ENCODE peak calls at places on chromosomes 3 and 15, in ten cellular contexts. W is GM04503, Y is iPS DF 19.7, H is AG08396, Z is iris pigment epithelial cell, Q is DMS153, I is Caki2, M is GM13976, X is cerebellar cortex, F is iPS-NIHi11. D is an unnamed sample.

GRCh38 chr3:175404026-175404425 is 544.9 kb downstream of the NAALADL2 start:
- DNase-seq in Y (no peak), H (no peak), W (no peak), I (no peak), F (no peak), X (no peak), Z (peak; percentile 79), M (no peak), Q (no peak), D (peak; percentile 47)

GRCh38 chr3:25478964-25479726 is 51.1 kb downstream of the RARB start:
- DNase-seq in Y (no peak), Q (no peak), F (no peak), W (no peak), Z (peak; percentile 53), I (no peak), X (no peak), H (no peak), M (no peak), D (no peak)

GRCh38 chr3:33317963-33318708 is 40.9 kb downstream of the FBXL2 start:
- DNase-seq in H (no peak), Q (no peak), Y (no peak), W (no peak), F (no peak), M (no peak), Z (no peak), X (no peak), I (no peak), D (no peak)

GRCh38 chr3:45644467-45645201 is 44.6 kb upstream of the SACM1L start:
- DNase-seq in I (peak; percentile 48), M (no peak), H (peak; percentile 47), Z (peak; percentile 95), Q (no peak), Y (no peak), W (peak; percentile 80), X (no peak), F (no peak), D (peak; percentile 93)

GRCh38 chr3:121436641-121437040 is 109.1 kb downstream of the POLQ start:
- DNase-seq in F (no peak), X (peak; percentile 42), Y (no peak), W (no peak), H (no peak), Q (no peak), I (no peak), Z (peak; percentile 9), M (no peak), D (no peak)

GRCh38 chr3:187064210-187065115 is 74.8 kb downstream of the RPL39L start:
- DNase-seq in M (no peak), Y (no peak), I (no peak), W (no peak), H (no peak), Q (no peak), Z (peak; percentile 62), F (no peak), X (no peak), D (peak; percentile 53)

GRCh38 chr3:172142074-172143059 is 103.0 kb downstream of the FNDC3B start:
- DNase-seq in W (no peak), X (no peak), I (peak; percentile 82), H (no peak), Z (peak; percentile 96), F (no peak), Q (no peak), M (peak; percentile 40), Y (no peak), D (peak; percentile 87)

GRCh38 chr3:10224794-10225660 is 23.2 kb upstream of the TATDN2 start:
- DNase-seq in H (peak; percentile 80), Z (peak; percentile 55), Y (no peak), X (peak; percentile 90), Q (peak; percentile 77), F (peak; percentile 80), M (peak; percentile 78), W (no peak), I (peak; percentile 87), D (peak; percentile 75)

GRCh38 chr15:80550219-80550909 is 144.7 kb upstream of the ABHD17C start:
- DNase-seq in W (peak; percentile 77), Q (no peak), X (no peak), H (peak; percentile 72), I (no peak), F (no peak), M (no peak), Y (no peak), Z (peak; percentile 99), D (peak; percentile 94)

GRCh38 chr3:153595186-153595815 is 433.3 kb downstream of the RAP2B start:
- DNase-seq in I (peak; percentile 41), Z (peak; percentile 47), Q (no peak), F (peak; percentile 22), H (peak; percentile 15), Y (peak; percentile 12), M (peak; percentile 5), X (peak; percentile 10), W (no peak), D (peak; percentile 59)

GRCh38 chr15:77494073-77494472 is 73.4 kb downstream of the HMG20A start:
- DNase-seq in H (no peak), W (no peak), F (no peak), X (no peak), Z (no peak), M (no peak), Q (no peak), I (no peak), Y (no peak), D (no peak)

GRCh38 chr3:138919304-138919703 is 27.6 kb downstream of the FOXL2 start:
- DNase-seq in Z (no peak), H (no peak), X (no peak), F (no peak), Q (no peak), I (no peak), Y (no peak), W (no peak), M (no peak), D (no peak)

GRCh38 chr3:6281662-6282061 is 579.3 kb upstream of the GRM7 start:
- DNase-seq in W (no peak), Q (no peak), I (no peak), M (no peak), Y (no peak), F (no peak), H (no peak), Z (no peak), X (no peak), D (no peak)

GRCh38 chr3:23344886-23345285 is 141.8 kb downstream of the UBE2E2 start:
- DNase-seq in X (no peak), I (no peak), Y (no peak), M (no peak), Z (no peak), H (no peak), Q (no peak), F (no peak), W (no peak), D (no peak)

GRCh38 chr3:194257030-194257657 is 94.0 kb downstream of the CPN2 start:
- DNase-seq in Z (no peak), H (no peak), I (no peak), X (no peak), W (no peak), Y (no peak), F (no peak), M (no peak), Q (no peak), D (no peak)

GRCh38 chr3:143288944-143289343 is 169.4 kb downstream of the CHST2 start:
- DNase-seq in X (no peak), M (no peak), Z (no peak), F (no peak), Q (no peak), Y (no peak), H (no peak), W (no peak), I (no peak), D (no peak)

GRCh38 chr3:163572856-163573255 is 1505.4 kb downstream of the SI start:
- DNase-seq in I (no peak), Q (no peak), F (no peak), H (no peak), W (no peak), X (no peak), Y (no peak), Z (no peak), M (no peak), D (no peak)

GRCh38 chr3:105860649-105861048 is 8.2 kb downstream of the CBLB start:
- DNase-seq in Z (peak; percentile 68), W (no peak), H (no peak), Q (no peak), I (no peak), M (no peak), F (no peak), X (no peak), Y (no peak), D (no peak)

GRCh38 chr3:38582941-38583645 is 66.4 kb downstream of the SCN5A start:
- DNase-seq in Y (no peak), H (no peak), I (no peak), X (no peak), F (no peak), Q (no peak), Z (no peak), M (no peak), W (no peak), D (no peak)

GRCh38 chr3:99409961-99410360 is 228.4 kb upstream of the COL8A1 start:
- DNase-seq in I (no peak), W (no peak), H (no peak), X (no peak), F (no peak), Q (no peak), M (no peak), Z (no peak), Y (no peak), D (no peak)

GRCh38 chr15:99059010-99059981 is 45.6 kb upstream of the SYNM start:
- DNase-seq in Y (peak; percentile 60), Z (peak; percentile 72), Q (no peak), F (peak; percentile 92), I (peak; percentile 82), M (peak; percentile 90), X (peak; percentile 53), H (peak; percentile 97), W (peak; percentile 46), D (peak; percentile 83)

GRCh38 chr15:92494791-92495190 is 101.1 kb downstream of the ST8SIA2 start:
- DNase-seq in Y (no peak), X (no peak), Z (no peak), H (no peak), W (no peak), M (no peak), Q (no peak), I (no peak), F (no peak), D (no peak)

GRCh38 chr3:155339052-155339451 is 45.6 kb upstream of the STRIT1 start:
- DNase-seq in Z (no peak), F (no peak), W (no peak), I (no peak), M (no peak), Q (no peak), H (peak; percentile 10), X (no peak), Y (no peak), D (peak; percentile 48)

GRCh38 chr15:68638953-68639500 is 60.2 kb downstream of the CORO2B start:
- DNase-seq in F (no peak), I (no peak), Y (no peak), Q (no peak), X (no peak), M (no peak), H (peak; percentile 47), W (no peak), Z (peak; percentile 54), D (peak; percentile 80)

GRCh38 chr15:93049233-93049632 is 39.8 kb downstream of the RGMA start:
- DNase-seq in X (no peak), W (no peak), H (no peak), Q (no peak), F (no peak), Y (no peak), I (no peak), Z (no peak), M (no peak), D (no peak)

GRCh38 chr15:31016446-31016915 is 25.1 kb upstream of the MTMR10 start:
- DNase-seq in M (no peak), H (no peak), I (peak; percentile 67), W (peak; percentile 46), Y (no peak), Q (peak; percentile 12), Z (peak; percentile 88), F (no peak), X (no peak), D (peak; percentile 38)

GRCh38 chr15:90862964-90863721 is 5.2 kb upstream of the FURIN start:
- DNase-seq in H (no peak), W (no peak), F (no peak), I (no peak), Y (no peak), M (no peak), X (no peak), Z (no peak), Q (no peak), D (no peak)

GRCh38 chr3:69530554-69530953 is 144.7 kb upstream of the FRMD4B start:
- DNase-seq in M (no peak), Y (no peak), X (no peak), Q (no peak), Z (no peak), F (no peak), I (no peak), H (no peak), W (no peak), D (no peak)

D was measured in fibroblast of mammary gland.